ENCODE peak calls at places on chromosomes 4 and X, in seven cellular contexts. One of them, this sample, is unnamed.

GRCh38 chr4:5012477-5012876 is 6.8 kb downstream of the CYTL1 start:
- DNase-seq in mucosa of descending colon: no peak
- DNase-seq in thyroid gland: no peak
- DNase-seq in tibial artery: no peak
- DNase-seq in cardiac fibroblast: no peak
- DNase-seq in endothelial cell: no peak
- DNase-seq in fibroblast of lung: no peak
- DNase-seq in this sample: no peak

GRCh38 chrX:68675466-68675865 is 28.0 kb downstream of the STARD8 start:
- DNase-seq in fibroblast of lung: no peak
- DNase-seq in thyroid gland: no peak
- DNase-seq in tibial artery: no peak
- DNase-seq in mucosa of descending colon: no peak
- DNase-seq in endothelial cell: no peak
- DNase-seq in cardiac fibroblast: no peak
- DNase-seq in this sample: no peak

GRCh38 chrX:40105016-40105790 is 7.4 kb upstream of the BCOR start:
- DNase-seq in mucosa of descending colon: peak
- DNase-seq in tibial artery: peak
- DNase-seq in cardiac fibroblast: peak
- DNase-seq in fibroblast of lung: no peak
- DNase-seq in thyroid gland: peak
- DNase-seq in endothelial cell: no peak
- DNase-seq in this sample: peak

GRCh38 chr4:144782345-144782744 is 136.4 kb downstream of the HHIP start:
- DNase-seq in endothelial cell: no peak
- DNase-seq in mucosa of descending colon: no peak
- DNase-seq in thyroid gland: no peak
- DNase-seq in fibroblast of lung: no peak
- DNase-seq in tibial artery: no peak
- DNase-seq in cardiac fibroblast: no peak
- DNase-seq in this sample: no peak

GRCh38 chr4:118927976-118928375 is 39.3 kb downstream of the SYNPO2 start:
- DNase-seq in endothelial cell: no peak
- DNase-seq in fibroblast of lung: no peak
- DNase-seq in cardiac fibroblast: peak
- DNase-seq in mucosa of descending colon: no peak
- DNase-seq in thyroid gland: peak
- DNase-seq in tibial artery: peak
- DNase-seq in this sample: no peak

GRCh38 chr4:118989098-118990080 is 100.7 kb downstream of the SYNPO2 start:
- DNase-seq in tibial artery: no peak
- DNase-seq in mucosa of descending colon: no peak
- DNase-seq in endothelial cell: no peak
- DNase-seq in cardiac fibroblast: peak
- DNase-seq in thyroid gland: no peak
- DNase-seq in fibroblast of lung: peak
- DNase-seq in this sample: no peak

GRCh38 chr4:108148316-108148715 is 20.4 kb downstream of the LEF1 start:
- DNase-seq in endothelial cell: no peak
- DNase-seq in fibroblast of lung: no peak
- DNase-seq in mucosa of descending colon: no peak
- DNase-seq in thyroid gland: no peak
- DNase-seq in tibial artery: no peak
- DNase-seq in cardiac fibroblast: no peak
- DNase-seq in this sample: no peak

GRCh38 chr4:171235516-171235915 is 577.7 kb upstream of the GALNTL6 start:
- DNase-seq in mucosa of descending colon: no peak
- DNase-seq in tibial artery: no peak
- DNase-seq in endothelial cell: no peak
- DNase-seq in thyroid gland: no peak
- DNase-seq in fibroblast of lung: no peak
- DNase-seq in cardiac fibroblast: no peak
- DNase-seq in this sample: no peak

GRCh38 chr4:8087921-8088495 is 70.6 kb downstream of the ABLIM2 start:
- DNase-seq in thyroid gland: no peak
- DNase-seq in cardiac fibroblast: no peak
- DNase-seq in tibial artery: no peak
- DNase-seq in fibroblast of lung: no peak
- DNase-seq in endothelial cell: no peak
- DNase-seq in mucosa of descending colon: peak
- DNase-seq in this sample: no peak

GRCh38 chr4:94507708-94508107 is 56.0 kb downstream of the PDLIM5 start:
- DNase-seq in thyroid gland: no peak
- DNase-seq in cardiac fibroblast: peak
- DNase-seq in mucosa of descending colon: no peak
- DNase-seq in tibial artery: peak
- DNase-seq in endothelial cell: no peak
- DNase-seq in fibroblast of lung: peak
- DNase-seq in this sample: no peak

GRCh38 chrX:1535241-1536041 is 1.5 kb downstream of the P2RY8 start:
- DNase-seq in thyroid gland: no peak
- DNase-seq in cardiac fibroblast: no peak
- DNase-seq in fibroblast of lung: no peak
- DNase-seq in tibial artery: peak
- DNase-seq in mucosa of descending colon: no peak
- DNase-seq in endothelial cell: no peak
- DNase-seq in this sample: peak

GRCh38 chr4:46385235-46385634 is 4.7 kb downstream of the GABRA2 start:
- DNase-seq in fibroblast of lung: no peak
- DNase-seq in endothelial cell: no peak
- DNase-seq in thyroid gland: no peak
- DNase-seq in tibial artery: no peak
- DNase-seq in mucosa of descending colon: no peak
- DNase-seq in cardiac fibroblast: no peak
- DNase-seq in this sample: no peak

GRCh38 chrX:123964155-123964554 is 2.6 kb downstream of the STAG2 start:
- DNase-seq in cardiac fibroblast: peak
- DNase-seq in tibial artery: no peak
- DNase-seq in mucosa of descending colon: no peak
- DNase-seq in thyroid gland: no peak
- DNase-seq in fibroblast of lung: peak
- DNase-seq in endothelial cell: no peak
- DNase-seq in this sample: no peak

GRCh38 chrX:120365320-120365719 is 3.4 kb downstream of the ATP1B4 start:
- DNase-seq in endothelial cell: peak
- DNase-seq in tibial artery: no peak
- DNase-seq in mucosa of descending colon: peak
- DNase-seq in thyroid gland: peak
- DNase-seq in fibroblast of lung: peak
- DNase-seq in cardiac fibroblast: peak
- DNase-seq in this sample: peak

GRCh38 chrX:97691901-97692455 is 808.3 kb downstream of the RPA4 start:
- DNase-seq in thyroid gland: no peak
- DNase-seq in cardiac fibroblast: peak
- DNase-seq in fibroblast of lung: no peak
- DNase-seq in endothelial cell: no peak
- DNase-seq in mucosa of descending colon: no peak
- DNase-seq in tibial artery: no peak
- DNase-seq in this sample: no peak

GRCh38 chr4:39637572-39638357 is 900 bp downstream of the SMIM14 start:
- DNase-seq in thyroid gland: peak
- DNase-seq in tibial artery: no peak
- DNase-seq in fibroblast of lung: peak
- DNase-seq in endothelial cell: peak
- DNase-seq in cardiac fibroblast: peak
- DNase-seq in mucosa of descending colon: peak
- DNase-seq in this sample: peak

GRCh38 chr4:99362768-99363167 is 10.2 kb upstream of the ADH1C start:
- DNase-seq in fibroblast of lung: no peak
- DNase-seq in mucosa of descending colon: no peak
- DNase-seq in cardiac fibroblast: no peak
- DNase-seq in thyroid gland: no peak
- DNase-seq in endothelial cell: no peak
- DNase-seq in tibial artery: peak
- DNase-seq in this sample: no peak

GRCh38 chrX:119990995-119991787 is 47.6 kb upstream of the NKAP start:
- DNase-seq in tibial artery: no peak
- DNase-seq in fibroblast of lung: no peak
- DNase-seq in mucosa of descending colon: no peak
- DNase-seq in cardiac fibroblast: no peak
- DNase-seq in thyroid gland: no peak
- DNase-seq in endothelial cell: no peak
- DNase-seq in this sample: peak

GRCh38 chr4:89640620-89641366 is 196.2 kb downstream of the SNCA start:
- DNase-seq in cardiac fibroblast: peak
- DNase-seq in tibial artery: no peak
- DNase-seq in mucosa of descending colon: peak
- DNase-seq in thyroid gland: peak
- DNase-seq in fibroblast of lung: peak
- DNase-seq in endothelial cell: peak
- DNase-seq in this sample: no peak

GRCh38 chr4:40325406-40326019 is 9.6 kb upstream of the CHRNA9 start:
- DNase-seq in endothelial cell: peak
- DNase-seq in cardiac fibroblast: peak
- DNase-seq in tibial artery: no peak
- DNase-seq in mucosa of descending colon: no peak
- DNase-seq in fibroblast of lung: peak
- DNase-seq in thyroid gland: peak
- DNase-seq in this sample: peak

GRCh38 chrX:12974217-12974796 is 603 bp upstream of the TMSB4X start:
- DNase-seq in mucosa of descending colon: peak
- DNase-seq in cardiac fibroblast: peak
- DNase-seq in fibroblast of lung: peak
- DNase-seq in thyroid gland: no peak
- DNase-seq in endothelial cell: no peak
- DNase-seq in tibial artery: peak
- DNase-seq in this sample: no peak

GRCh38 chrX:112789931-112790330 is 50.7 kb downstream of the AMOT start:
- DNase-seq in thyroid gland: no peak
- DNase-seq in endothelial cell: no peak
- DNase-seq in mucosa of descending colon: no peak
- DNase-seq in cardiac fibroblast: no peak
- DNase-seq in tibial artery: no peak
- DNase-seq in fibroblast of lung: no peak
- DNase-seq in this sample: no peak

DNA sequence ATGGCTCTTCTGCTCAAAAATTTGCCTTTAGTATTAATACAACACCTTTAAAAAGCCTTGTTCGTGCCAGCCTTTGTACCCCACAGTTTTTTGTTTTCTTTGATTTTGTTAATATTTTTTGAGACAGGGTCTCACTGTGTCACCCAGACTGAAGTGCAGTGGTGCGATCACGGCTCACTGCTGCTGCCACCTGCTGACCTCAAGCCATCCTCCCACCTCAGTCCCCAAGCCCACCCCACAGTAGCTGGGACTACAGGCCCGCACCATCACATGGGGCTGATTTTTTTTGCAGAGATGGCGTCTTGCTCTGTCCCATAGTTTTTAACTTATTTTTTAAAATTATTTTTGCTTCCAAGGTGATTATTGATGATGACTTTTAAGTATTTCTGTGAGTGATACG is 134.0 kb downstream of the HTR2C start:
- DNase-seq in fibroblast of lung: no peak
- DNase-seq in cardiac fibroblast: no peak
- DNase-seq in thyroid gland: no peak
- DNase-seq in endothelial cell: no peak
- DNase-seq in mucosa of descending colon: no peak
- DNase-seq in tibial artery: no peak
- DNase-seq in this sample: no peak
- TF ChIP-seq CTCF in fibroblast of lung: no peak
- TF ChIP-seq CTCF in cardiac fibroblast: peak
- TF ChIP-seq CTCF in thyroid gland: no peak
- TF ChIP-seq CTCF in endothelial cell: no peak
- TF ChIP-seq CTCF in mucosa of descending colon: no peak
- TF ChIP-seq CTCF in tibial artery: no peak
- TF ChIP-seq CTCF in this sample: peak

GRCh38 chr4:1809754-1810502 is 16.8 kb downstream of the FGFR3 start:
- DNase-seq in thyroid gland: peak
- DNase-seq in endothelial cell: peak
- DNase-seq in fibroblast of lung: peak
- DNase-seq in cardiac fibroblast: peak
- DNase-seq in tibial artery: no peak
- DNase-seq in mucosa of descending colon: peak
- DNase-seq in this sample: peak
- TF ChIP-seq CTCF in thyroid gland: peak
- TF ChIP-seq CTCF in endothelial cell: peak
- TF ChIP-seq CTCF in fibroblast of lung: peak
- TF ChIP-seq CTCF in cardiac fibroblast: peak
- TF ChIP-seq CTCF in tibial artery: peak
- TF ChIP-seq CTCF in mucosa of descending colon: peak
- TF ChIP-seq CTCF in this sample: peak

GRCh38 chrX:153374426-153374825 is 26.7 kb downstream of the PNMA6E start:
- DNase-seq in endothelial cell: no peak
- DNase-seq in fibroblast of lung: peak
- DNase-seq in cardiac fibroblast: no peak
- DNase-seq in tibial artery: no peak
- DNase-seq in thyroid gland: no peak
- DNase-seq in mucosa of descending colon: no peak
- DNase-seq in this sample: no peak
- TF ChIP-seq CTCF in endothelial cell: no peak
- TF ChIP-seq CTCF in fibroblast of lung: no peak
- TF ChIP-seq CTCF in cardiac fibroblast: no peak
- TF ChIP-seq CTCF in tibial artery: no peak
- TF ChIP-seq CTCF in thyroid gland: no peak
- TF ChIP-seq CTCF in mucosa of descending colon: no peak
- TF ChIP-seq CTCF in this sample: no peak

GRCh38 chr4:153776601-153777000 is 12.3 kb downstream of the SFRP2 start:
- DNase-seq in endothelial cell: no peak
- DNase-seq in thyroid gland: no peak
- DNase-seq in mucosa of descending colon: no peak
- DNase-seq in tibial artery: no peak
- DNase-seq in fibroblast of lung: no peak
- DNase-seq in cardiac fibroblast: no peak
- DNase-seq in this sample: no peak
- TF ChIP-seq CTCF in endothelial cell: no peak
- TF ChIP-seq CTCF in thyroid gland: no peak
- TF ChIP-seq CTCF in mucosa of descending colon: no peak
- TF ChIP-seq CTCF in tibial artery: no peak
- TF ChIP-seq CTCF in fibroblast of lung: no peak
- TF ChIP-seq CTCF in cardiac fibroblast: no peak
- TF ChIP-seq CTCF in this sample: no peak

DNA sequence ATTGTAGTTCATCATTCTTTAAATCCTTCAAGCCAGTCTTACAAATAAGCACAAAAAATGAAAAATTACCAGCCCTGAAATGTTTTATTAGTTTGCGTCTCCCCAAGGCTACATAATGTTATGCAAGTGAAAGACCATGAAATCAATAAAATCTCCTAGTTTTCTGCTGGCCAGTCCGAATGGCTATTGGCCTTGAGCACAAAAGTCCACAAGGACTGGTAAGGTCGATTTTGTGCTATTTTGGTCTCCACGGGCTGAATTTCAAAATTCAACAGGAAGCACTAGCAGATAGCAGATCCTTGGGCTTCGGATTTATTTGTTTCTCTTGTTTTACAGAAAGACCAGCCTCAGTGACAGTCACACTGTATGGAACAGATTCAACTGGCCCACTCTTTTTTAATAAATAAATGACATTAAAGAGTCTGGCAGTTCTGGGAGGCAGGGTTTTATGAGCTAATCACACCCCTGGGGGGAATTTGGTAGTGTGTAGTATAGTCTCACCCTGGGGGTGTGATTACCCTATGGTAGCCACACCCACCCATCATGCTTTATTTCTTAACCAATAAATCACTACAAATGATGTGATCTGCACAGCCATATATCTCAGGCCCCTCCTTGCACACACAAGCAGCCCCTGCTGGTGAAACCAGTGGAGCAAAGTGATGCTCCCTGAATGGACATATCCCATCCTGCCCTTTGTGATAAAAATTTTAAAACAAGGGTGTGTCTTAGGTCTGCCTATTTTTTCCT is 51.1 kb upstream of the TMEM33 start:
- DNase-seq in endothelial cell: no peak
- DNase-seq in thyroid gland: no peak
- DNase-seq in tibial artery: no peak
- DNase-seq in mucosa of descending colon: no peak
- DNase-seq in cardiac fibroblast: no peak
- DNase-seq in fibroblast of lung: no peak
- DNase-seq in this sample: no peak
- TF ChIP-seq CTCF in endothelial cell: no peak
- TF ChIP-seq CTCF in thyroid gland: no peak
- TF ChIP-seq CTCF in tibial artery: no peak
- TF ChIP-seq CTCF in mucosa of descending colon: no peak
- TF ChIP-seq CTCF in cardiac fibroblast: no peak
- TF ChIP-seq CTCF in fibroblast of lung: no peak
- TF ChIP-seq CTCF in this sample: no peak

This sample was measured in GM13976.